ENCODE peak calls at places on chromosomes 13 and 19, in four cellular contexts. U, L, H and T are unnamed samples. For H3K9me3, the result is how much of the 10 kb centered on the place peaks cover.

GRCh38 chr13:32229443-32229842 is 85.7 kb downstream of the ZAR1L start:
- DNase-seq in H (peak), L (no peak), U (no peak), T (no peak)

GRCh38 chr19:33156354-33156753 is 24.4 kb downstream of the WDR88 start:
- DNase-seq in H (no peak), U (no peak), L (no peak), T (no peak)

GRCh38 chr19:1811472-1811894 is 593 bp downstream of the ATP8B3 start:
- DNase-seq in H (peak), U (peak), L (peak), T (peak)

GRCh38 chr19:21789761-21790160 is 22.4 kb upstream of the ZNF100 start:
- DNase-seq in U (no peak), L (no peak), H (peak), T (no peak)

GRCh38 chr13:94568443-94568842 is 27.5 kb downstream of the TGDS start:
- DNase-seq in U (no peak), H (no peak), L (no peak), T (no peak)

GRCh38 chr13:60158321-60158801 is 5.4 kb downstream of the DIAPH3 start:
- DNase-seq in L (no peak), H (no peak), U (no peak), T (no peak)

GRCh38 chr19:13155472-13156284 is 5.5 kb downstream of the IER2 start:
- DNase-seq in L (peak), U (peak), H (peak), T (no peak)

GRCh38 chr13:97855570-97855970 is 97.9 kb upstream of the IPO5 start:
- DNase-seq in H (peak), U (no peak), L (peak), T (peak)

GRCh38 chr13:99361197-99361596 is 54.0 kb upstream of the GPR183 start:
- DNase-seq in H (no peak), U (no peak), L (no peak), T (no peak)

GRCh38 chr13:94784066-94784465 is 71.7 kb upstream of the SOX21 start:
- DNase-seq in U (no peak), H (no peak), L (no peak), T (no peak)

GRCh38 chr19:52070496-52070895 is 21.9 kb upstream of the ZNF432 start:
- DNase-seq in H (peak), U (no peak), L (no peak), T (no peak)

GRCh38 chr19:35509018-35509652 is 4.3 kb downstream of the DMKN start:
- DNase-seq in L (no peak), U (no peak), H (no peak), T (no peak)

GRCh38 chr19:37362733-37363132 is 8.2 kb upstream of the ZNF527 start:
- DNase-seq in H (peak), L (no peak), U (no peak), T (no peak)

GRCh38 chr19:13149628-13150186 is 468 bp downstream of the STX10 start:
- DNase-seq in U (no peak), L (no peak), H (peak), T (no peak)

GRCh38 chr19:49895566-49896297 is 955 bp downstream of the IL4I1 start:
- DNase-seq in H (no peak), L (no peak), U (no peak), T (no peak)

GRCh38 chr19:1169921-1170885 is 3.9 kb downstream of the SBNO2 start:
- DNase-seq in L (no peak), H (no peak), U (no peak), T (no peak)

DNA sequence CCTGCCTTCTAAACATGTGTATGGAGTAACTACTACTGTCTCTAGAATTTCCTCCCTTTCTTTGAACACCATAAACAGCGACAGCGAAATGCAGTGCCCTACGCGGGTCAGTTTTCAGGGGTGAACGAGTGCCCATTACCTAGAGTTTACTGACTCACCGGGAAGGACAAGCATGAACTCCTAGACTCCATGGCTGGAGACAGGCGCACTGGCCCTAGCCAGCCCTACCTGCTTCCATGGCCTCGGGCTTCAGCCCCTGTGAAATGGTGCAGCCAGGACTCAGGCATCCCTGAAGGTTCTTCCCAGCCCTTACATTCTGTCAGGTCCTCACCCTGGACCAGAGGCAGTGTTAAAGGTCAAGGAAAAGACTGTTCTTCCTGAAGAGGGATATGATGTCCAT is 8.5 kb downstream of the RANBP3 start:
- DNase-seq in U (no peak), L (no peak), H (no peak), T (no peak)
- H3K4me3 ChIP-seq in U (no peak), L (no peak), H (no peak), T (no peak)

GRCh38 chr19:15644066-15644741 is 3.5 kb downstream of the CYP4F3 start:
- DNase-seq in H (no peak), L (no peak), U (no peak), T (no peak)
- H3K9me3 ChIP-seq in H (half or more), L (under half), U (under half), T (under half)

GRCh38 chr19:18479964-18480723 is 41.7 kb downstream of the ELL start:
- DNase-seq in U (no peak), L (peak), H (peak), T (peak)
- H3K27ac ChIP-seq in U (peak), L (peak), H (no peak), T (peak)

GRCh38 chr13:101916758-101917474 is 464.4 kb downstream of the ITGBL1 start:
- DNase-seq in U (no peak), L (no peak), H (no peak), T (no peak)

GRCh38 chr13:101915755-101916107 is 463.3 kb downstream of the ITGBL1 start:
- DNase-seq in H (no peak), L (no peak), U (no peak), T (no peak)

GRCh38 chr13:101915333-101915732 is 462.9 kb downstream of the ITGBL1 start:
- DNase-seq in U (no peak), L (no peak), H (no peak), T (no peak)

GRCh38 chr13:101917475-101917810 is 465.0 kb downstream of the ITGBL1 start:
- DNase-seq in H (no peak), U (no peak), L (no peak), T (no peak)

GRCh38 chr13:101916108-101916757 is 463.8 kb downstream of the ITGBL1 start:
- DNase-seq in U (no peak), L (no peak), H (no peak), T (no peak)
- H3K4me3 ChIP-seq in U (peak), L (no peak), H (peak), T (no peak)

GRCh38 chr19:23381114-23381513 is 14.2 kb downstream of the ZNF91 start:
- DNase-seq in H (no peak), L (no peak), U (no peak), T (no peak)

GRCh38 chr19:23385404-23385803 is 9.9 kb downstream of the ZNF91 start:
- DNase-seq in U (no peak), H (no peak), L (no peak), T (no peak)

GRCh38 chr19:23384858-23385257 is 10.4 kb downstream of the ZNF91 start:
- DNase-seq in H (no peak), L (no peak), U (no peak), T (no peak)

GRCh38 chr19:23384166-23384565 is 11.1 kb downstream of the ZNF91 start:
- DNase-seq in U (no peak), H (no peak), L (no peak), T (no peak)

GRCh38 chr19:23382955-23383354 is 12.3 kb downstream of the ZNF91 start:
- DNase-seq in L (no peak), U (no peak), H (no peak), T (no peak)
- H3K9me3 ChIP-seq in L (under half), U (half or more), H (under half), T (under half)